ENCODE peak calls at places on chromosomes 13 and 19, in five cellular contexts. X, V, E, W and A are unnamed samples.

GRCh38 chr19:37583340-37583739 is 11.3 kb downstream of the ZNF571 start:
- DNase-seq in X (no peak), V (no peak), E (no peak), W (no peak), A (no peak)

GRCh38 chr13:29847501-29847983 is 2.9 kb downstream of the UBL3 start:
- DNase-seq in X (no peak), V (no peak), E (peak; percentile 65), W (peak; percentile 9), A (peak; percentile 49)

GRCh38 chr19:45768644-45769053 is 403 bp downstream of the SIX5 start:
- DNase-seq in X (no peak), V (no peak), E (no peak), W (no peak), A (peak; percentile 50)

GRCh38 chr19:17078920-17079709 is 3.5 kb downstream of the MYO9B start:
- DNase-seq in X (no peak), V (no peak), E (peak; percentile 37), W (no peak), A (peak; percentile 24)

GRCh38 chr19:24052811-24053210 is 34.2 kb upstream of the ZNF254 start:
- DNase-seq in X (no peak), V (no peak), E (no peak), W (no peak), A (peak; percentile 42)

GRCh38 chr13:79096099-79096498 is 310.0 kb downstream of the RBM26 start:
- DNase-seq in X (no peak), V (no peak), E (no peak), W (no peak), A (no peak)

GRCh38 chr13:110284809-110285519 is 22.0 kb downstream of the COL4A1 start:
- DNase-seq in X (no peak), V (no peak), E (no peak), W (no peak), A (no peak)

GRCh38 chr13:24678151-24678550 is 2.1 kb upstream of the ATP12A start:
- DNase-seq in X (no peak), V (no peak), E (no peak), W (no peak), A (no peak)

GRCh38 chr13:50243926-50244325 is 228.7 kb downstream of the KCNRG start:
- DNase-seq in X (no peak), V (no peak), E (no peak), W (no peak), A (no peak)

GRCh38 chr13:34243396-34243795 is 425.4 kb downstream of the RFC3 start:
- DNase-seq in X (no peak), V (no peak), E (no peak), W (peak; percentile 21), A (no peak)

GRCh38 chr13:104246955-104247354 is 1180.7 kb upstream of the SLC10A2 start:
- DNase-seq in X (no peak), V (no peak), E (no peak), W (no peak), A (no peak)

GRCh38 chr19:13817615-13818371 is 22.6 kb downstream of the ZSWIM4 start:
- DNase-seq in X (no peak), V (no peak), E (no peak), W (no peak), A (no peak)

GRCh38 chr13:50456111-50456510 is 387.4 kb downstream of the DLEU7 start:
- DNase-seq in X (no peak), V (no peak), E (no peak), W (no peak), A (no peak)

GRCh38 chr19:1066748-1067340 is at the start of gene ARHGAP45:
- DNase-seq in X (no peak), V (no peak), E (no peak), W (no peak), A (no peak)

GRCh38 chr19:2462635-2463421 is 6.1 kb upstream of the LMNB2 start:
- DNase-seq in X (peak; percentile 93), V (no peak), E (peak; percentile 97), W (peak; percentile 93), A (peak; percentile 96)

GRCh38 chr19:17751103-17751911 is at the start of gene FCHO1:
- DNase-seq in X (peak; percentile 71), V (peak; percentile 87), E (no peak), W (peak; percentile 37), A (no peak)

GRCh38 chr13:113491418-113491883 is 940 bp upstream of the DCUN1D2 start:
- DNase-seq in X (no peak), V (no peak), E (peak; percentile 29), W (peak; percentile 40), A (no peak)

GRCh38 chr19:15015946-15016542 is 33.2 kb upstream of the CASP14 start:
- DNase-seq in X (no peak), V (no peak), E (no peak), W (no peak), A (peak; percentile 26)

GRCh38 chr19:7426986-7427385 is 61.8 kb downstream of the PEX11G start:
- DNase-seq in X (no peak), V (no peak), E (no peak), W (no peak), A (no peak)

GRCh38 chr13:45362939-45363338 is 22.0 kb upstream of the TPT1 start:
- DNase-seq in X (no peak), V (no peak), E (no peak), W (no peak), A (no peak)

GRCh38 chr19:18499055-18499775 is 22.7 kb downstream of the ELL start:
- DNase-seq in X (no peak), V (no peak), E (no peak), W (no peak), A (no peak)

GRCh38 chr13:52348081-52348480 is 57.9 kb downstream of the THSD1 start:
- DNase-seq in X (no peak), V (no peak), E (peak; percentile 84), W (peak; percentile 16), A (peak; percentile 95)

GRCh38 chr13:60137911-60138570 is 25.7 kb downstream of the DIAPH3 start:
- DNase-seq in X (no peak), V (no peak), E (no peak), W (no peak), A (no peak)

GRCh38 chr13:63448654-63449053 is 2033.0 kb upstream of the PCDH20 start:
- DNase-seq in X (no peak), V (no peak), E (no peak), W (no peak), A (no peak)

GRCh38 chr19:48325265-48325910 is at the start of gene EMP3:
- DNase-seq in X (peak; percentile 95), V (peak; percentile 38), E (peak; percentile 94), W (peak; percentile 86), A (peak; percentile 94)

GRCh38 chr19:16654151-16654550 is 5.8 kb downstream of the SMIM7 start:
- DNase-seq in X (no peak), V (no peak), E (no peak), W (no peak), A (no peak)

GRCh38 chr19:39410620-39411005 is 1.9 kb upstream of the PLEKHG2 start:
- DNase-seq in X (no peak), V (no peak), E (no peak), W (no peak), A (no peak)

GRCh38 chr13:110285991-110286923 is 20.7 kb downstream of the COL4A1 start:
- DNase-seq in X (no peak), V (no peak), E (no peak), W (no peak), A (no peak)

GRCh38 chr13:47945738-47946137 is 55.3 kb downstream of the SUCLA2 start:
- DNase-seq in X (no peak), V (no peak), E (peak; percentile 35), W (no peak), A (peak; percentile 73)

GRCh38 chr19:3027981-3028304 is 1.1 kb downstream of the TLE2 start:
- DNase-seq in X (no peak), V (no peak), E (no peak), W (no peak), A (no peak)

GRCh38 chr13:113002206-113002821 is 33.3 kb downstream of the MCF2L start:
- DNase-seq in X (no peak), V (no peak), E (no peak), W (no peak), A (no peak)

DNA sequence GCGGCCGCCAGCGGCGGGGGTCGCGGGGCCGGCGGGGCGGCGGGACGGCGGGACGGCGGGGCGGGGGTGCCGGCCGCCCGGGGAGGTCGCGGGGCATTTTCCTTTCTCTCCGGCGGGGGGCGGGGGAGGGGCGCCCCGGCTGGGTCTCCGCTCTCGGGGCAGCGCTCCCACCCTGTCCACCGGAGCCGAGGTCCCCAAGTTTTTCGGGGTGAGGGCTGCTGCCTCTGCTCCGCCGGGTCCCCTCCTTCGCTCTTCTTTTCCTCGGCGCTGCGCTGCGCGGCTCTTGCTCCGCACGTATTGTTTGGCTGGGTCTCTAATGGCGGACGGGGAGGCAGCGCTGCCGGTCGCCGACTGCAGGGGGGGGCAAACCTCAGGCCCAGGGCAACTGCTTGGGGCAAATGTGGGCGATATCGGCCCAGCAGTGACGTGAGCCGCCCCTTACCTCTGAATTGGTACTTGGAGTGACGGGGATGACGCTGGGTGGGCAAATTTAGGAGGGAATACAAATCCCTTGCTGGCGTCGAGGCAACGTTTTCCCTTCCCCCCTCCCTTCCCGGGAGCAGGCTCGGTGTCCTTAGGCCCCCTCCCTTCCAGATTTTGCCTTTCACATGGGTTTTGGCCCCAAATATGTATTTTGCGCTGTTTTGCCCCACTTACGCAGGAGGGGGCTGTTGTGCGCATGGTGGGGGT is 759 bp downstream of the ZMYM2 start:
- DNase-seq in X (peak; percentile 76), V (no peak), E (peak; percentile 48), W (peak; percentile 51), A (peak; percentile 51)
- TF ChIP-seq CTCF in X (peak; percentile 17), V (peak; percentile 1), E (no peak), W (peak; percentile 30), A (no peak)

GRCh38 chr13:108643646-108644353 is 14.4 kb downstream of the MYO16 start:
- DNase-seq in X (no peak), V (no peak), E (no peak), W (no peak), A (no peak)
- H3K4me3 ChIP-seq in X (no peak overlapping the region), V (no peak overlapping the region), E (no peak overlapping the region), W (no peak overlapping the region), A (no peak overlapping the region)

GRCh38 chr13:20832861-20833260 is 59.1 kb upstream of the EEF1AKMT1 start:
- DNase-seq in X (no peak), V (no peak), E (no peak), W (no peak), A (no peak)
- TF ChIP-seq CTCF in X (no peak), V (no peak), E (no peak), W (no peak), A (no peak)

DNA sequence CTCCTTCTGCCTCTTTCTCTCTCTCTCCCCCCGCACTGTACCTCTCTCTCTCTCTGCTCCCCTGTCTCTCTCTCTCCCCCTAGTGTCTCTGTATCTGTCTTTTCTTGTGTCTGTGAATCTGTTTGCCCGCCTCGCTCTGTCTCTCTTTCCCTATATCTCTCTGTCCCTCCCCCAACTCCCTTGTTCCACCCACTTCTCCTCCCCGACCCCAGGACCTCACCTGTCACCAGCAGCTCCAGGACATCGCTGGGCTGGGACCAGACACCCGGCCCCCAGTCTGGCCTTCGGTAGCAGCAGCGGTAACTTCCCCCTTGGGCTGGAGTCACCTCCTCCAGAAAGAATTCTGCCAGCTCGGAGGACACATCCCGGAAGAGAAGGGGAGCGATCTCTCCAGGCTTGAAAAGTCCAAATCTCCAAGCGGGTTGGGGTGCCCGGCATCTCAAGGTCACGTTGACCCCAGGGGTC is 3.9 kb downstream of the OSCAR start:
- DNase-seq in X (no peak), V (no peak), E (peak; percentile 51), W (no peak), A (peak; percentile 54)
- H3K4me3 ChIP-seq in X (peak overlapping the region; percentile 49), V (no peak overlapping the region), E (peak overlapping the region; percentile 18), W (no peak overlapping the region), A (peak overlapping the region; percentile 32)

GRCh38 chr13:31944262-31945160 is 87.1 kb upstream of the FRY start:
- DNase-seq in X (no peak), V (no peak), E (no peak), W (no peak), A (no peak)
- TF ChIP-seq CTCF in X (no peak), V (no peak), E (no peak), W (no peak), A (no peak)